ENCODE peak calls at places on chromosome 2, in nine cellular contexts. One of them, this sample, is unnamed.
A peak's percentile ranks its signal among the peaks of the same experiment; 100 is the strongest.

GRCh38 chr2:57516740-57517340 is 529.8 kb upstream of the VRK2 start:
- DNase-seq in IMR-90: peak; percentile 47
- DNase-seq in cardiac muscle cell: peak; percentile 62
- DNase-seq in MM.1S: peak; percentile 63
- DNase-seq in heart left ventricle: no peak
- DNase-seq in pancreas: no peak
- DNase-seq in prostate gland: no peak
- DNase-seq in esophagus squamous epithelium: no peak
- DNase-seq in DND-41: no peak
- DNase-seq in this sample: peak; percentile 51

GRCh38 chr2:20627712-20628380 is 23.1 kb downstream of the HS1BP3 start:
- DNase-seq in IMR-90: no peak
- DNase-seq in cardiac muscle cell: no peak
- DNase-seq in MM.1S: no peak
- DNase-seq in heart left ventricle: no peak
- DNase-seq in pancreas: peak; percentile 28
- DNase-seq in prostate gland: no peak
- DNase-seq in esophagus squamous epithelium: no peak
- DNase-seq in DND-41: no peak
- DNase-seq in this sample: no peak

GRCh38 chr2:127149384-127149783 is 42.4 kb upstream of the BIN1 start:
- DNase-seq in IMR-90: peak; percentile 96
- DNase-seq in cardiac muscle cell: peak; percentile 84
- DNase-seq in MM.1S: no peak
- DNase-seq in heart left ventricle: no peak
- DNase-seq in pancreas: no peak
- DNase-seq in prostate gland: no peak
- DNase-seq in esophagus squamous epithelium: no peak
- DNase-seq in DND-41: no peak
- DNase-seq in this sample: no peak

GRCh38 chr2:21787931-21788330 is 664.2 kb downstream of the TDRD15 start:
- DNase-seq in IMR-90: peak; percentile 79
- DNase-seq in cardiac muscle cell: no peak
- DNase-seq in MM.1S: no peak
- DNase-seq in heart left ventricle: no peak
- DNase-seq in pancreas: no peak
- DNase-seq in prostate gland: no peak
- DNase-seq in esophagus squamous epithelium: no peak
- DNase-seq in DND-41: no peak
- DNase-seq in this sample: no peak

GRCh38 chr2:124693156-124693555 is 668.1 kb downstream of the CNTNAP5 start:
- DNase-seq in IMR-90: no peak
- DNase-seq in cardiac muscle cell: no peak
- DNase-seq in MM.1S: no peak
- DNase-seq in heart left ventricle: no peak
- DNase-seq in pancreas: no peak
- DNase-seq in prostate gland: no peak
- DNase-seq in esophagus squamous epithelium: no peak
- DNase-seq in DND-41: no peak
- DNase-seq in this sample: no peak

GRCh38 chr2:97769308-97769707 is 55.9 kb downstream of the ZAP70 start:
- DNase-seq in IMR-90: no peak
- DNase-seq in cardiac muscle cell: no peak
- DNase-seq in MM.1S: no peak
- DNase-seq in heart left ventricle: no peak
- DNase-seq in pancreas: no peak
- DNase-seq in prostate gland: no peak
- DNase-seq in esophagus squamous epithelium: no peak
- DNase-seq in DND-41: no peak
- DNase-seq in this sample: no peak

GRCh38 chr2:72214429-72215143 is 66.9 kb upstream of the CYP26B1 start:
- DNase-seq in IMR-90: peak; percentile 76
- DNase-seq in cardiac muscle cell: peak; percentile 73
- DNase-seq in MM.1S: no peak
- DNase-seq in heart left ventricle: no peak
- DNase-seq in pancreas: no peak
- DNase-seq in prostate gland: no peak
- DNase-seq in esophagus squamous epithelium: no peak
- DNase-seq in DND-41: no peak
- DNase-seq in this sample: peak; percentile 90

GRCh38 chr2:54634564-54635511 is 88.6 kb upstream of the EML6 start:
- DNase-seq in IMR-90: peak; percentile 84
- DNase-seq in cardiac muscle cell: peak; percentile 82
- DNase-seq in MM.1S: peak; percentile 87
- DNase-seq in heart left ventricle: peak; percentile 79
- DNase-seq in pancreas: no peak
- DNase-seq in prostate gland: no peak
- DNase-seq in esophagus squamous epithelium: no peak
- DNase-seq in DND-41: no peak
- DNase-seq in this sample: peak; percentile 11

GRCh38 chr2:135494503-135494902 is 36.5 kb downstream of the ZRANB3 start:
- DNase-seq in IMR-90: peak; percentile 40
- DNase-seq in cardiac muscle cell: peak; percentile 45
- DNase-seq in MM.1S: no peak
- DNase-seq in heart left ventricle: no peak
- DNase-seq in pancreas: no peak
- DNase-seq in prostate gland: no peak
- DNase-seq in esophagus squamous epithelium: no peak
- DNase-seq in DND-41: no peak
- DNase-seq in this sample: no peak

GRCh38 chr2:133705287-133705686 is 137.0 kb upstream of the NCKAP5 start:
- DNase-seq in IMR-90: no peak
- DNase-seq in cardiac muscle cell: no peak
- DNase-seq in MM.1S: no peak
- DNase-seq in heart left ventricle: no peak
- DNase-seq in pancreas: no peak
- DNase-seq in prostate gland: no peak
- DNase-seq in esophagus squamous epithelium: no peak
- DNase-seq in DND-41: no peak
- DNase-seq in this sample: no peak

GRCh38 chr2:192126426-192126825 is 68.3 kb downstream of the TMEFF2 start:
- DNase-seq in IMR-90: no peak
- DNase-seq in cardiac muscle cell: no peak
- DNase-seq in MM.1S: no peak
- DNase-seq in heart left ventricle: no peak
- DNase-seq in pancreas: no peak
- DNase-seq in prostate gland: no peak
- DNase-seq in esophagus squamous epithelium: no peak
- DNase-seq in DND-41: no peak
- DNase-seq in this sample: no peak

GRCh38 chr2:236295481-236295880 is 31.3 kb upstream of the ASB18 start:
- DNase-seq in IMR-90: no peak
- DNase-seq in cardiac muscle cell: no peak
- DNase-seq in MM.1S: no peak
- DNase-seq in heart left ventricle: no peak
- DNase-seq in pancreas: no peak
- DNase-seq in prostate gland: no peak
- DNase-seq in esophagus squamous epithelium: no peak
- DNase-seq in DND-41: no peak
- DNase-seq in this sample: no peak
- H3K27me3 ChIP-seq in IMR-90: no peaks in the 10 kb centered on the region
- H3K27me3 ChIP-seq in cardiac muscle cell: peaks cover 6% of the 10 kb centered on the region
- H3K27me3 ChIP-seq in MM.1S: no peaks in the 10 kb centered on the region
- H3K27me3 ChIP-seq in heart left ventricle: no peaks in the 10 kb centered on the region
- H3K27me3 ChIP-seq in pancreas: no peaks in the 10 kb centered on the region
- H3K27me3 ChIP-seq in prostate gland: no peaks in the 10 kb centered on the region
- H3K27me3 ChIP-seq in esophagus squamous epithelium: no peaks in the 10 kb centered on the region
- H3K27me3 ChIP-seq in DND-41: peaks cover 13% of the 10 kb centered on the region
- H3K27me3 ChIP-seq in this sample: peaks cover 75% of the 10 kb centered on the region

GRCh38 chr2:176110975-176111663 is 4.0 kb downstream of the HOXD11 start:
- DNase-seq in IMR-90: peak; percentile 28
- DNase-seq in cardiac muscle cell: peak; percentile 57
- DNase-seq in MM.1S: peak; percentile 34
- DNase-seq in heart left ventricle: no peak
- DNase-seq in pancreas: no peak
- DNase-seq in prostate gland: no peak
- DNase-seq in esophagus squamous epithelium: no peak
- DNase-seq in DND-41: no peak
- DNase-seq in this sample: peak; percentile 46
- TF ChIP-seq CTCF in IMR-90: peak; percentile 50
- TF ChIP-seq CTCF in cardiac muscle cell: peak; percentile 80
- TF ChIP-seq CTCF in MM.1S: peak; percentile 87
- TF ChIP-seq CTCF in heart left ventricle: peak; percentile 49
- TF ChIP-seq CTCF in pancreas: no peak
- TF ChIP-seq CTCF in prostate gland: no peak
- TF ChIP-seq CTCF in esophagus squamous epithelium: peak; percentile 57
- TF ChIP-seq CTCF in DND-41: no peak
- TF ChIP-seq CTCF in this sample: peak; percentile 80

DNA sequence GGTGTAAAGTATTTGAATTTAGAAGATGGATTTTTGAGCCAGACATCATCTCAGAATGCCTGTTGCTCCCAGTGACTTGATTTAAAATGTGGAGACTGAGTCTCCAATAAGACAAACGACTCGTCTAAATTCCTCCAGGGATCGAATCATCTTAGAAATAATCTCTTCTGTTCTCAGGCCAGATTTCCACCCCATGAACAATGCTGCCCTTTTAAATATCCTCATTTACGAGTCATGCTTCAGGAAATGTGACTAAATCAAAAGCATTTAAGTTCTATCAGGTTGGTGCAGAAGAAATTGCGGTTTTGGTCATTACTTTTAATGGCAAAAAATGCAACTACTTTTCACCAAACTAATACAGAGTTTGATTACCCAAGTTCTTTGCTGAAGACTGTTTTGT is 684.6 kb upstream of the SOX11 start:
- DNase-seq in IMR-90: no peak
- DNase-seq in cardiac muscle cell: no peak
- DNase-seq in MM.1S: no peak
- DNase-seq in heart left ventricle: no peak
- DNase-seq in pancreas: no peak
- DNase-seq in prostate gland: no peak
- DNase-seq in esophagus squamous epithelium: no peak
- DNase-seq in DND-41: no peak
- DNase-seq in this sample: no peak
- H3K9me3 ChIP-seq in IMR-90: peaks cover 19% of the 10 kb centered on the region
- H3K9me3 ChIP-seq in cardiac muscle cell: no peaks in the 10 kb centered on the region
- H3K9me3 ChIP-seq in MM.1S: no peaks in the 10 kb centered on the region
- H3K9me3 ChIP-seq in heart left ventricle: no peaks in the 10 kb centered on the region
- H3K9me3 ChIP-seq in pancreas: no peaks in the 10 kb centered on the region
- H3K9me3 ChIP-seq in prostate gland: no peaks in the 10 kb centered on the region
- H3K9me3 ChIP-seq in esophagus squamous epithelium: no peaks in the 10 kb centered on the region
- H3K9me3 ChIP-seq in DND-41: no peaks in the 10 kb centered on the region
- H3K9me3 ChIP-seq in this sample: no peaks in the 10 kb centered on the region

GRCh38 chr2:144518744-144519596 is 949 bp downstream of the ZEB2 start:
- DNase-seq in IMR-90: no peak
- DNase-seq in cardiac muscle cell: no peak
- DNase-seq in MM.1S: peak; percentile 41
- DNase-seq in heart left ventricle: no peak
- DNase-seq in pancreas: no peak
- DNase-seq in prostate gland: no peak
- DNase-seq in esophagus squamous epithelium: no peak
- DNase-seq in DND-41: no peak
- DNase-seq in this sample: no peak
- H3K27me3 ChIP-seq in IMR-90: no peaks in the 10 kb centered on the region
- H3K27me3 ChIP-seq in cardiac muscle cell: peaks cover 7% of the 10 kb centered on the region
- H3K27me3 ChIP-seq in MM.1S: peaks cover 89% of the 10 kb centered on the region
- H3K27me3 ChIP-seq in heart left ventricle: no peaks in the 10 kb centered on the region
- H3K27me3 ChIP-seq in pancreas: no peaks in the 10 kb centered on the region
- H3K27me3 ChIP-seq in prostate gland: peaks cover 13% of the 10 kb centered on the region
- H3K27me3 ChIP-seq in esophagus squamous epithelium: peaks cover 15% of the 10 kb centered on the region
- H3K27me3 ChIP-seq in DND-41: peaks cover 18% of the 10 kb centered on the region
- H3K27me3 ChIP-seq in this sample: peaks cover 10% of the 10 kb centered on the region

GRCh38 chr2:37898448-37898847 is 26.6 kb upstream of the RMDN2 start:
- DNase-seq in IMR-90: no peak
- DNase-seq in cardiac muscle cell: no peak
- DNase-seq in MM.1S: no peak
- DNase-seq in heart left ventricle: no peak
- DNase-seq in pancreas: no peak
- DNase-seq in prostate gland: no peak
- DNase-seq in esophagus squamous epithelium: no peak
- DNase-seq in DND-41: no peak
- DNase-seq in this sample: no peak

GRCh38 chr2:37894601-37895000 is 30.5 kb upstream of the RMDN2 start:
- DNase-seq in IMR-90: peak; percentile 23
- DNase-seq in cardiac muscle cell: peak; percentile 52
- DNase-seq in MM.1S: no peak
- DNase-seq in heart left ventricle: no peak
- DNase-seq in pancreas: no peak
- DNase-seq in prostate gland: no peak
- DNase-seq in esophagus squamous epithelium: no peak
- DNase-seq in DND-41: no peak
- DNase-seq in this sample: no peak

GRCh38 chr2:37895135-37895534 is 30.0 kb upstream of the RMDN2 start:
- DNase-seq in IMR-90: no peak
- DNase-seq in cardiac muscle cell: no peak
- DNase-seq in MM.1S: no peak
- DNase-seq in heart left ventricle: no peak
- DNase-seq in pancreas: no peak
- DNase-seq in prostate gland: no peak
- DNase-seq in esophagus squamous epithelium: no peak
- DNase-seq in DND-41: no peak
- DNase-seq in this sample: no peak

GRCh38 chr2:37897511-37897910 is 27.6 kb upstream of the RMDN2 start:
- DNase-seq in IMR-90: no peak
- DNase-seq in cardiac muscle cell: no peak
- DNase-seq in MM.1S: no peak
- DNase-seq in heart left ventricle: no peak
- DNase-seq in pancreas: no peak
- DNase-seq in prostate gland: no peak
- DNase-seq in esophagus squamous epithelium: no peak
- DNase-seq in DND-41: no peak
- DNase-seq in this sample: no peak

GRCh38 chr2:37896319-37896718 is 28.8 kb upstream of the RMDN2 start:
- DNase-seq in IMR-90: no peak
- DNase-seq in cardiac muscle cell: no peak
- DNase-seq in MM.1S: no peak
- DNase-seq in heart left ventricle: no peak
- DNase-seq in pancreas: no peak
- DNase-seq in prostate gland: no peak
- DNase-seq in esophagus squamous epithelium: no peak
- DNase-seq in DND-41: no peak
- DNase-seq in this sample: no peak
- TF ChIP-seq CTCF in IMR-90: peak; percentile 8
- TF ChIP-seq CTCF in cardiac muscle cell: no peak
- TF ChIP-seq CTCF in MM.1S: no peak
- TF ChIP-seq CTCF in heart left ventricle: no peak
- TF ChIP-seq CTCF in pancreas: no peak
- TF ChIP-seq CTCF in prostate gland: no peak
- TF ChIP-seq CTCF in esophagus squamous epithelium: no peak
- TF ChIP-seq CTCF in DND-41: no peak
- TF ChIP-seq CTCF in this sample: no peak

GRCh38 chr2:12192762-12193161 is 446.3 kb downstream of the LPIN1 start:
- DNase-seq in IMR-90: no peak
- DNase-seq in cardiac muscle cell: no peak
- DNase-seq in MM.1S: no peak
- DNase-seq in heart left ventricle: peak; percentile 29
- DNase-seq in pancreas: no peak
- DNase-seq in prostate gland: no peak
- DNase-seq in esophagus squamous epithelium: no peak
- DNase-seq in DND-41: peak; percentile 26
- DNase-seq in this sample: no peak
- H3K9me3 ChIP-seq in IMR-90: no peaks in the 10 kb centered on the region
- H3K9me3 ChIP-seq in cardiac muscle cell: no peaks in the 10 kb centered on the region
- H3K9me3 ChIP-seq in MM.1S: no peaks in the 10 kb centered on the region
- H3K9me3 ChIP-seq in heart left ventricle: peaks cover 8% of the 10 kb centered on the region
- H3K9me3 ChIP-seq in pancreas: no peaks in the 10 kb centered on the region
- H3K9me3 ChIP-seq in prostate gland: no peaks in the 10 kb centered on the region
- H3K9me3 ChIP-seq in esophagus squamous epithelium: no peaks in the 10 kb centered on the region
- H3K9me3 ChIP-seq in DND-41: no peaks in the 10 kb centered on the region
- H3K9me3 ChIP-seq in this sample: peaks cover 3% of the 10 kb centered on the region